ENCODE peak calls at places on chromosome 19, in ten cellular contexts. R is brain microvascular endothelial cell; K is RPMI8226; O is NCI-H345; I is A549; G is left colon; N is mesothelial cell of epicardium; D is NCI-H460; B is PC-3; P is stimulated activated CD4-positive, alpha-beta T cell treated with anti-CD3 and anti-CD28 coated beads, Interleukin-2, amount 100 ng/mL, for 48 hours. W is an unnamed sample.

GRCh38 chr19:50414850-50415660 is 3.7 kb upstream of the SPIB start:
- DNase-seq in R (peak), K (peak), O (no peak), I (peak), G (peak), N (peak), D (peak), B (peak), P (peak), W (peak)

GRCh38 chr19:16288544-16288943 is 36.1 kb upstream of the KLF2 start:
- DNase-seq in R (no peak), K (no peak), O (no peak), I (no peak), G (no peak), N (no peak), D (no peak), B (no peak), P (no peak), W (no peak)

GRCh38 chr19:10333758-10334339 is 520 bp upstream of the RAVER1 start:
- DNase-seq in R (no peak), K (no peak), O (peak), I (no peak), G (no peak), N (no peak), D (no peak), B (no peak), P (no peak), W (no peak)

GRCh38 chr19:54554896-54555295 is 18.7 kb upstream of the LILRA2 start:
- DNase-seq in R (no peak), K (peak), O (no peak), I (no peak), G (no peak), N (no peak), D (no peak), B (no peak), P (no peak), W (no peak)

GRCh38 chr19:17841371-17841809 is 6.4 kb downstream of the JAK3 start:
- DNase-seq in R (no peak), K (no peak), O (peak), I (peak), G (no peak), N (no peak), D (no peak), B (no peak), P (no peak), W (no peak)

GRCh38 chr19:18202759-18203407 is 959 bp downstream of the RAB3A start:
- DNase-seq in R (no peak), K (peak), O (no peak), I (no peak), G (no peak), N (no peak), D (no peak), B (peak), P (no peak), W (peak)

GRCh38 chr19:51083783-51084182 is 1.1 kb upstream of the KLK14 start:
- DNase-seq in R (no peak), K (no peak), O (no peak), I (no peak), G (no peak), N (no peak), D (no peak), B (no peak), P (no peak), W (no peak)

GRCh38 chr19:38741670-38742069 is 2.6 kb downstream of the CAPN12 start:
- DNase-seq in R (no peak), K (no peak), O (no peak), I (no peak), G (no peak), N (no peak), D (no peak), B (no peak), P (no peak), W (no peak)

W was measured in GM13977.